ENCODE peak calls at places on chromosomes 11 and 22, in six cellular contexts. K is fibroblast of mammary gland, N is heart left ventricle, R is left ventricle myocardium inferior, U is A549, V is foreskin fibroblast. P is an unnamed sample.

GRCh38 chr11:30631148-30631547 is 45.0 kb upstream of the MPPED2 start:
- DNase-seq in K (no peak), N (no peak), R (no peak), U (no peak), V (no peak), P (no peak)

GRCh38 chr11:56842829-56843794 is 94.6 kb upstream of the OR9G4 start:
- DNase-seq in K (no peak), N (no peak), R (no peak), U (no peak), V (no peak), P (no peak)

GRCh38 chr11:20158597-20159257 is 1.5 kb downstream of the DBX1 start:
- DNase-seq in K (peak), N (peak), R (peak), U (no peak), V (peak), P (peak)

GRCh38 chr11:115606223-115607220 is 102.3 kb upstream of the CADM1 start:
- DNase-seq in K (no peak), N (peak), R (peak), U (no peak), V (no peak), P (peak)

GRCh38 chr11:12871788-12872321 is 137.3 kb upstream of the RASSF10 start:
- DNase-seq in K (peak), N (no peak), R (no peak), U (no peak), V (peak), P (no peak)

GRCh38 chr22:46737105-46737975 is 712 bp downstream of the CERK start:
- DNase-seq in K (peak), N (peak), R (peak), U (peak), V (peak), P (no peak)

GRCh38 chr11:14075679-14076078 is 113.2 kb downstream of the SPON1 start:
- DNase-seq in K (no peak), N (no peak), R (no peak), U (no peak), V (no peak), P (no peak)

GRCh38 chr11:63998558-63999348 is 12.5 kb downstream of the OTUB1 start:
- DNase-seq in K (no peak), N (no peak), R (peak), U (no peak), V (no peak), P (no peak)

GRCh38 chr11:116842909-116843308 is 5.5 kb upstream of the APOA1 start:
- DNase-seq in K (no peak), N (no peak), R (no peak), U (no peak), V (no peak), P (no peak)

GRCh38 chr11:69913591-69914285 is 94.5 kb upstream of the FGF3 start:
- DNase-seq in K (no peak), N (no peak), R (peak), U (no peak), V (no peak), P (no peak)

GRCh38 chr11:128294001-128294684 is 293.2 kb downstream of the ETS1 start:
- DNase-seq in K (no peak), N (no peak), R (no peak), U (no peak), V (no peak), P (no peak)

GRCh38 chr11:20310137-20310536 is 53.4 kb upstream of the HTATIP2 start:
- DNase-seq in K (no peak), N (no peak), R (no peak), U (no peak), V (no peak), P (no peak)

GRCh38 chr22:33969052-33969451 is 48.8 kb upstream of the LARGE1 start:
- DNase-seq in K (peak), N (no peak), R (no peak), U (no peak), V (no peak), P (no peak)

GRCh38 chr11:2927851-2928604 is 1.2 kb downstream of the PHLDA2 start:
- DNase-seq in K (peak), N (no peak), R (peak), U (peak), V (peak), P (no peak)

GRCh38 chr11:2929511-2929879 is 275 bp upstream of the PHLDA2 start:
- DNase-seq in K (peak), N (no peak), R (no peak), U (peak), V (peak), P (no peak)

GRCh38 chr11:2927493-2927800 is 1.8 kb downstream of the PHLDA2 start:
- DNase-seq in K (no peak), N (no peak), R (no peak), U (no peak), V (no peak), P (no peak)

GRCh38 chr11:2929880-2930704 is 872 bp upstream of the PHLDA2 start:
- DNase-seq in K (peak), N (peak), R (no peak), U (peak), V (peak), P (no peak)

DNA sequence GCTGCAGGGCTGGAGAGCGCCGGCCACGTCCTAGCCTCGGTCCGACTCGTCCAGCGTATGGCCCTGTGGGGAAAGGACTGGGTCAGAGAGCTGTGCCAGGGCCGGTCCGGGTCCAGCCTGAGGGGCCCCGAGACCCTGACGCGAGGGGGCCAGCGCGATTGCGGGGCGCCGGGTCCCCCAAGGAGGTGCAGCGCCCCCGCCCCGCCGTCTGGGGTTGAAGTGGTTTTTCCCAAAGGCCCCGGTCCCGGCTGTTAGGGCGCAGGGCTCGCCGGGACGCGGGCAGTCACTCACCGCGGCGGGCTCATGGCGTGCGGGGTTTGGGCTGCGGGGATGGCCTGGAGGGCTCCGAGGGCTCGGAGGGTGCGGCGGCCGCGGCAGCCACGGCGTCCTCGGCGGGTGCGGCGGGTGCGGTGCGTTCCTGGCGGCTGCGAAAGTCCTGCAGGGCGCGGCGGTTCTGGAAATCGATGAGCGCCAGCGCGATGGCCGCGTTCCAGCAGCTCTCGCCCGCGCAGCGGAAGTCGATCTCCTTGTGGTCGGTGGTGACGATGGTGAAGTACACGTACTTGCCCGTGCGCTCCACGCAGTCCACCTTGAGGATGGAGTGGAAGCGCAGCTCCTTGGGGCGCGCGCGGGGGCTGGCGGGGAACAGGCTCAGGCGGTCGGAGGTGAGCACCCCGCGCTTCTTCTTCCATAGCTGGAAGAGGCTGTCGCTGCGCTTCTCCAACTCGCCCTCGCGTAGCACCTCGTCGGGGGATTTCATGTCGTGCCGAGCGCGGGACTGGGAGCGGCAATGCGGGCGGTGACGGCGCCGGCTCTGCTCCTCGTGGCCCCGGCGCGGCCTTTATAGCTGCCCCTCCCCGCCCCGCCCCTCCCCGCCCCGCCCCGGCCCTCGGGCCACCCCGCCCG is at the start of gene PHLDA2:
- DNase-seq in K (peak), N (no peak), R (peak), U (peak), V (peak), P (no peak)
- H3K4me3 ChIP-seq in K (peak), N (peak), R (peak), U (peak), V (peak), P (peak)

GRCh38 chr11:131278472-131278871 is 91.9 kb upstream of the NTM start:
- DNase-seq in K (no peak), N (no peak), R (no peak), U (no peak), V (no peak), P (no peak)

GRCh38 chr11:131284041-131284440 is 86.4 kb upstream of the NTM start:
- DNase-seq in K (no peak), N (no peak), R (no peak), U (no peak), V (no peak), P (no peak)

GRCh38 chr11:131279685-131280084 is 90.7 kb upstream of the NTM start:
- DNase-seq in K (peak), N (no peak), R (no peak), U (no peak), V (no peak), P (no peak)

GRCh38 chr11:131275580-131275979 is 94.8 kb upstream of the NTM start:
- DNase-seq in K (no peak), N (no peak), R (no peak), U (no peak), V (no peak), P (no peak)

DNA sequence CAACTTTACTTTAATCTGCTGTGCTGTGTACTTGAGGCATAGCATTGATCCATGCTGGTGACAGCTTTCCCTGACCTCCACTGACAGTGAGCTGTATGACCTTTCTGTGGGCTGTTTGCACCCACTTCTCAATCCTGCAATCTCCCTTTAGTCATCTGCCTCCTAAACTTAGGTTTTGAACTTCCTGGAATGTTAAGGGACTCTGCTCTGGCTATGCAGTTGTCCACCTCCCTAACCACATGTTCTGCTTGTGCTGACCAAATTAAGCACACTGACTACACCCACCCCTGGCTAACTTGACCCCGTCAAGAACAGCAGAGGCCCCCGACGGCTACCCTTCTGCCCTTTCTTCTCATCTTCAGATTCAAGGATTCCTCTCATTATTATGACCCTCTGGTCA is 89.1 kb upstream of the NTM start:
- DNase-seq in K (no peak), N (no peak), R (no peak), U (no peak), V (no peak), P (no peak)
- TF ChIP-seq CTCF in K (no peak), N (no peak), R (no peak), U (no peak), V (no peak), P (no peak)

GRCh38 chr11:1864831-1865665 is 12.2 kb downstream of the LSP1 start:
- DNase-seq in K (no peak), N (no peak), R (peak), U (no peak), V (no peak), P (no peak)
- H3K4me3 ChIP-seq in K (no peak), N (peak), R (peak), U (no peak), V (no peak), P (no peak)

GRCh38 chr11:76148207-76148606 is 58.1 kb downstream of the WNT11 start:
- DNase-seq in K (no peak), N (no peak), R (no peak), U (no peak), V (no peak), P (no peak)

GRCh38 chr11:76149713-76150112 is 56.6 kb downstream of the WNT11 start:
- DNase-seq in K (no peak), N (no peak), R (no peak), U (no peak), V (no peak), P (no peak)

GRCh38 chr11:76151561-76152085 is 54.7 kb downstream of the WNT11 start:
- DNase-seq in K (no peak), N (no peak), R (no peak), U (no peak), V (no peak), P (no peak)

GRCh38 chr11:76148941-76149613 is 57.2 kb downstream of the WNT11 start:
- DNase-seq in K (no peak), N (no peak), R (no peak), U (no peak), V (no peak), P (no peak)

DNA sequence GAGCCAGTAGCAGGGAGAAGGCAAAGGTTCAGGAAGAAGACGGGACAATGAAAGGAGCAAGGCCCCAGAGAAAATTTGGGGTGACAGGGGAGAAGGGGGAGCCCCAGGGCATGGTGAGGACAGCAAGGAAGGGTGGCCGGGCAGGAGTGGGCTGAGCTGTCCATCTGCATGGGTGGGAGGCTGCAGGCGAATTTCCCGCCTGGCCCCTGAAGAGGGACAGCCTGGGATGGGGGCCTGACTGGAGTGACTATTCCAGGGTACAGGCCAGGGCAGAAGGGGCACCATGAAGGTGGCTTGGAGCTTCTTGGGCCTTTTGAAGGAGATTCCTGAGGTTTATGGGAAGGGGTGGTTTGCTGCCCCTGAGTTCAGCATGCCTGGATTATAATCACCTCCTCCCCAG is 56.2 kb downstream of the WNT11 start:
- DNase-seq in K (no peak), N (no peak), R (no peak), U (no peak), V (no peak), P (no peak)
- TF ChIP-seq CTCF in K (no peak), N (no peak), R (no peak), U (no peak), V (no peak), P (no peak)

DNA sequence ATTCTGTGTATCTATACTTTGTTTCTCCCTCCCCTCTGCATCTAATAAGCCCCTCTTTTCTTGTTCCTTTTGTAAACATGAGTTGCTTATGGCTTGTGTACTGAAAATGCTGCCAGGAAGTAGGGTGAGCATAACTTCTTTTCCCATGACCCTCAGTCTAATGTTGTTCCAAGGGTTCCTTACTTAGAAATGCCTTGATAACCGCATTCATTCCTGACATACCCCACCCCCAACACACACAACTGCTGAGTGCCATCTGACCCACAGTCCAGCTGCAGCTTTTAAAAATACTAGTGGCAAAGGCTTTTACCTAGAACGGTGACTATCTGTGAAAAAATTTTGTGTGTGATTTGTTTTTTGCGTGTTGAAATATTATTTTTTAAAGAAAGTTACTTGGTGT is 52.5 kb downstream of the ARHGAP42 start:
- DNase-seq in K (peak), N (peak), R (no peak), U (no peak), V (peak), P (peak)
- H3K4me3 ChIP-seq in K (no peak), N (no peak), R (no peak), U (no peak), V (no peak), P (no peak)

GRCh38 chr11:101993172-101993571 is 54.1 kb upstream of the CFAP300 start:
- DNase-seq in K (no peak), N (no peak), R (no peak), U (no peak), V (no peak), P (no peak)

GRCh38 chr11:101987370-101987769 is 59.9 kb upstream of the CFAP300 start:
- DNase-seq in K (no peak), N (no peak), R (no peak), U (no peak), V (no peak), P (no peak)
- TF ChIP-seq CTCF in K (no peak), N (no peak), R (no peak), U (no peak), V (no peak), P (no peak)

DNA sequence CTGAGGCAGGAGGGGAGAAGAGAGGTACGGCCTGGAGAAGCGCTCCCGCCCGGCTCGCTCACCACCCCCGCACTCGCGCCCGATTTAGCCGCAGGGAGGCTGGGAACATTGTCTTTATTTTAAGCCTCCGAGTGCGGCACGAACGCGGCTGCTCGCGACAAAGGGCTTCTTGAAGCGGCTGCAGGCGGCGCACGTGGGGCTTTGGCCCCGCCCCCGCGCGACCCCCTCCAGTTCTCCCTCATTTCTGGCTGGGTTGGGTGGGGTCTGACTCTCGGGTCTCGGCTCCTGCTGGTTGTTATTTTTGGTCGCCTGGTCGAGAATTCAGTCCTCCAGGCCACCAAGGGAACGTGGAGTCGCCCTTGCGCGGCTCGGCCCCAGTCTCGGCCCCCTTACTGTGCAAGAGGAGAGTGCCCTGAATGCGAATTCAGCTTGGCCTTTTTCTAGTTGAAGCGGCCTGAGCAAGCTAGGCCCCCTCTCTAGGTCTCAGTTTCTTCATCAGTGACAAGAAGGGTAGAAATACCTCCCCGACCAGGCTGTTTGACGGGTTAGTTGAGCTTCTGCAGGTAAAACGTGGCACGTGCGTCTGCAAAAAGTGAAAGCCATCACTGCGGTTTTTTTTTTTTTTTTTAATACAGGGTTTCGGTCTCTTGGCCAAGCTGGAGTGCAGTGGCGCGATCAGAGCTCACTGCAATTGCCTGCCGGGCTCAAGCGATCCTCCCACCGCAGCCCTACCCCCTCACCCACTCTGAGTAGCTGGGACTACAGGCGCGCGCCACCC is 2.7 kb upstream of the CHRM1 start:
- DNase-seq in K (no peak), N (peak), R (no peak), U (no peak), V (peak), P (no peak)
- H3K4me3 ChIP-seq in K (no peak), N (no peak), R (peak), U (peak), V (peak), P (peak)

P was measured in astrocyte of the cerebellum.